ENCODE peak calls at places on chromosomes 13 and 19, in eight cellular contexts. One of them, this sample, is unnamed.

GRCh38 chr13:114004416-114005205 is 30.7 kb upstream of the C13orf46 start:
- DNase-seq in stomach: peak
- DNase-seq in transverse colon: no peak
- DNase-seq in HL-60: no peak
- DNase-seq in HepG2: peak
- DNase-seq in HCT116: no peak
- DNase-seq in breast epithelium: no peak
- DNase-seq in GM23338: no peak
- DNase-seq in this sample: no peak

GRCh38 chr13:94218537-94218936 is 260.9 kb downstream of the DCT start:
- DNase-seq in stomach: no peak
- DNase-seq in transverse colon: no peak
- DNase-seq in HL-60: no peak
- DNase-seq in HepG2: no peak
- DNase-seq in HCT116: no peak
- DNase-seq in breast epithelium: no peak
- DNase-seq in GM23338: peak
- DNase-seq in this sample: no peak

GRCh38 chr13:37648604-37649003 is 50.0 kb upstream of the POSTN start:
- DNase-seq in stomach: no peak
- DNase-seq in transverse colon: no peak
- DNase-seq in HL-60: no peak
- DNase-seq in HepG2: no peak
- DNase-seq in HCT116: no peak
- DNase-seq in breast epithelium: no peak
- DNase-seq in GM23338: no peak
- DNase-seq in this sample: no peak

GRCh38 chr13:41562083-41562482 is 104.7 kb downstream of the RGCC start:
- DNase-seq in stomach: no peak
- DNase-seq in transverse colon: peak
- DNase-seq in HL-60: no peak
- DNase-seq in HepG2: no peak
- DNase-seq in HCT116: no peak
- DNase-seq in breast epithelium: no peak
- DNase-seq in GM23338: no peak
- DNase-seq in this sample: no peak

GRCh38 chr19:42185281-42185680 is 32.2 kb downstream of the DEDD2 start:
- DNase-seq in stomach: no peak
- DNase-seq in transverse colon: no peak
- DNase-seq in HL-60: no peak
- DNase-seq in HepG2: no peak
- DNase-seq in HCT116: no peak
- DNase-seq in breast epithelium: no peak
- DNase-seq in GM23338: no peak
- DNase-seq in this sample: no peak

GRCh38 chr13:112637017-112637801 is 49.3 kb upstream of the TUBGCP3 start:
- DNase-seq in stomach: no peak
- DNase-seq in transverse colon: no peak
- DNase-seq in HL-60: no peak
- DNase-seq in HepG2: no peak
- DNase-seq in HCT116: no peak
- DNase-seq in breast epithelium: peak
- DNase-seq in GM23338: peak
- DNase-seq in this sample: no peak

GRCh38 chr13:28705734-28706133 is 13.0 kb downstream of the SLC46A3 start:
- DNase-seq in stomach: no peak
- DNase-seq in transverse colon: no peak
- DNase-seq in HL-60: peak
- DNase-seq in HepG2: no peak
- DNase-seq in HCT116: no peak
- DNase-seq in breast epithelium: no peak
- DNase-seq in GM23338: no peak
- DNase-seq in this sample: no peak

GRCh38 chr13:25249001-25249543 is 38.2 kb downstream of the MTMR6 start:
- DNase-seq in stomach: no peak
- DNase-seq in transverse colon: no peak
- DNase-seq in HL-60: peak
- DNase-seq in HepG2: peak
- DNase-seq in HCT116: no peak
- DNase-seq in breast epithelium: no peak
- DNase-seq in GM23338: peak
- DNase-seq in this sample: peak

GRCh38 chr19:2072757-2073551 is 21.9 kb upstream of the MKNK2 start:
- DNase-seq in stomach: no peak
- DNase-seq in transverse colon: no peak
- DNase-seq in HL-60: no peak
- DNase-seq in HepG2: no peak
- DNase-seq in HCT116: no peak
- DNase-seq in breast epithelium: no peak
- DNase-seq in GM23338: no peak
- DNase-seq in this sample: no peak

GRCh38 chr19:2070436-2070827 is 19.4 kb upstream of the MKNK2 start:
- DNase-seq in stomach: no peak
- DNase-seq in transverse colon: peak
- DNase-seq in HL-60: no peak
- DNase-seq in HepG2: no peak
- DNase-seq in HCT116: no peak
- DNase-seq in breast epithelium: no peak
- DNase-seq in GM23338: no peak
- DNase-seq in this sample: no peak

GRCh38 chr19:2076481-2077082 is 19.5 kb downstream of the MOB3A start:
- DNase-seq in stomach: no peak
- DNase-seq in transverse colon: no peak
- DNase-seq in HL-60: no peak
- DNase-seq in HepG2: no peak
- DNase-seq in HCT116: no peak
- DNase-seq in breast epithelium: no peak
- DNase-seq in GM23338: no peak
- DNase-seq in this sample: no peak

DNA sequence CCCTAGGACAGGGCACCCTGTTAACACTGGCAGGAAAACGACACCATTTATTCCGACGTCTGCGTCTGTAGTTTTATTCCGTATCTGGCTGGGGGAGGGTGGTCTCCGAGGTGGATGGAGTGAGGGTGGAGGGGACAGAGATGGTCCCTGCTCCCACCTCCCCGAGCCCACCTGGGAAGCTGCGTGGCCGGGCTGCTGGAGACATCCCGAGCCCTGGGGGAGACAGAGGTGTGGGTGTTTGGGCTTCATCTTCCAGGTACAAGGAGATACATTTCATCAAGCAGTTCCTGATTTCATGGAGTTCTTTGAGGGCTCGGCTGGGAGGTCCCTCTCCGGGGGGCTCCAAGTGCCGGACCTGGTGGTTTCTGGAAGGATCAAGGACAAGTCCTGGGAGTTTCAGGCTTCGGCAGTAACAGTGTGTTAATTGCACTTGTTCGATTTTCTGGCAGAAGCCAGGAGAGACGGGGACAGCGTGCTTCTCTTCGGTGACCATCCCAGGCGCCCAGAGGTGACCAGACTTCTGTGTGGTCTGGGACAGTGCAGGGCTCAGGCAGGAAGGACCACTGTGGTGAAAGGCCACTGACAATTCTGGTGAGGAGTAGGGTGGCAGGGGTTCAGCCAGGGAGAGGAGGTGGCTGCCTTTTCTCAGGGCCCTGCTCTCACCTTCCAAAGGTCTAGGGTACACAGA is 20.1 kb upstream of the MKNK2 start:
- DNase-seq in stomach: no peak
- DNase-seq in transverse colon: no peak
- DNase-seq in HL-60: no peak
- DNase-seq in HepG2: no peak
- DNase-seq in HCT116: no peak
- DNase-seq in breast epithelium: no peak
- DNase-seq in GM23338: no peak
- DNase-seq in this sample: no peak
- TF ChIP-seq POLR2AphosphoS5 in stomach: no peak
- TF ChIP-seq POLR2AphosphoS5 in transverse colon: no peak
- TF ChIP-seq POLR2AphosphoS5 in HL-60: no peak
- TF ChIP-seq POLR2AphosphoS5 in HepG2: no peak
- TF ChIP-seq POLR2AphosphoS5 in HCT116: no peak
- TF ChIP-seq POLR2AphosphoS5 in breast epithelium: no peak
- TF ChIP-seq POLR2AphosphoS5 in GM23338: no peak
- TF ChIP-seq POLR2AphosphoS5 in this sample: no peak

GRCh38 chr19:6475321-6476108 is 6.1 kb downstream of the DENND1C start:
- DNase-seq in stomach: no peak
- DNase-seq in transverse colon: no peak
- DNase-seq in HL-60: no peak
- DNase-seq in HepG2: no peak
- DNase-seq in HCT116: no peak
- DNase-seq in breast epithelium: no peak
- DNase-seq in GM23338: peak
- DNase-seq in this sample: no peak

GRCh38 chr19:6478815-6479214 is 2.8 kb downstream of the DENND1C start:
- DNase-seq in stomach: no peak
- DNase-seq in transverse colon: no peak
- DNase-seq in HL-60: no peak
- DNase-seq in HepG2: no peak
- DNase-seq in HCT116: no peak
- DNase-seq in breast epithelium: no peak
- DNase-seq in GM23338: no peak
- DNase-seq in this sample: no peak

GRCh38 chr19:6473652-6474051 is 7.9 kb downstream of the DENND1C start:
- DNase-seq in stomach: peak
- DNase-seq in transverse colon: no peak
- DNase-seq in HL-60: no peak
- DNase-seq in HepG2: no peak
- DNase-seq in HCT116: no peak
- DNase-seq in breast epithelium: no peak
- DNase-seq in GM23338: no peak
- DNase-seq in this sample: no peak

GRCh38 chr19:6476896-6477431 is 4.6 kb downstream of the DENND1C start:
- DNase-seq in stomach: no peak
- DNase-seq in transverse colon: no peak
- DNase-seq in HL-60: no peak
- DNase-seq in HepG2: no peak
- DNase-seq in HCT116: no peak
- DNase-seq in breast epithelium: no peak
- DNase-seq in GM23338: no peak
- DNase-seq in this sample: no peak

DNA sequence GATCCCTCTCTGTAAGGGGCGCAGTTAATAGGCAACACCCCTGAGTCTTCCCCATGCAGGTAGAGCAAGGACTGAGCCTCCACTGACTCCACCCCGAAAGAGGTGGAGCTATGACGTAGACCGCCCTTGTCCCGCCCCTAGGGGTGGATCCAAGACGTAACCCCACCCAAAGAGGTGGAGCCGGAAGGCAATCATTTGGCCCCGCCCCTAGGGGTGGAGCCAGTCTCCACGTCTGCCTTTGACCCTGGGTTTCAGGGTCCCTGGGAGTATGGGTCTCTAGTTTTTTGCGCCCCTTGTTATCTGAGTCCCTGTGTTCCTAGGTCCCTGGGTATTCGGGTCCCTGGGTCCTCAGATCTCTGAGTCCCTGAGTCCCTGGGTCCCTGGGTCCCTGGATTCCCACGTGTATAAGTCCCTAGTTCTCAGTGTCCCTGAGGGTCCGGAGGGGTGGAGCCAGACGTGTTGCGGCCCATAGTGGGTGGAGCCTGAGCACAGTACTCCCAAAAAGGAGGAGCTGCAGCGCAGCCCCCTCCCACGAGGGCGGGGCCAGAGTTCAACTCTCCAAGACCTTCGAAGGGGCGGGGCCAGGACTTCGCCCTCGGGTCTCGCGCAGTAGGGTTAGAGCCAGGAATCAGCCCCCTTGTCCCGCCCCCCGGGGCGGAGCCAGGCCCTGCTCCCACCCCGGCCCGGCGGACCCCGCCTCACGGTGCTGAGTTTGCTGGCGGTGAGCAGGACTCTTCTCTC is 5.3 kb downstream of the DENND1C start:
- DNase-seq in stomach: peak
- DNase-seq in transverse colon: peak
- DNase-seq in HL-60: no peak
- DNase-seq in HepG2: peak
- DNase-seq in HCT116: peak
- DNase-seq in breast epithelium: no peak
- DNase-seq in GM23338: peak
- DNase-seq in this sample: peak
- TF ChIP-seq POLR2AphosphoS5 in stomach: no peak
- TF ChIP-seq POLR2AphosphoS5 in transverse colon: no peak
- TF ChIP-seq POLR2AphosphoS5 in HL-60: no peak
- TF ChIP-seq POLR2AphosphoS5 in HepG2: peak
- TF ChIP-seq POLR2AphosphoS5 in HCT116: no peak
- TF ChIP-seq POLR2AphosphoS5 in breast epithelium: no peak
- TF ChIP-seq POLR2AphosphoS5 in GM23338: no peak
- TF ChIP-seq POLR2AphosphoS5 in this sample: peak

DNA sequence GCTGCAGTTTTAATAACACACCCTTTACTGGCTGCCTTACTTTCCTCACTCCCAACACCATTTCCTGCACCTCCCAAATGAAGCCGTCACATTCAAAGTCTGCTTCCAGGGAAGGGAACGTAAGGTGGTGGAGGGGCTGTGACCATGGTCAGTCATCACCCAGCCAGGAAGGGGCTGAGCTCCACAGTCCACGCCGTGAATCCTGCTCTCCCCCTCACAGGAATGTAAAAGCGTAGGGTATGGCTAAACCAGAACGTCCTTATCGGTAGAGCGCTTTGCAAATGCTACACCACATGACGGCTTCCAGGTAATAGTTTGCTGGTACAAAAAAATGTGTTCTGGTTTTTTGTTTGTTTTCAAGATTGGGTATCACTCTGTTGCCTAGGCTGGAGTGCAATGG is 7.0 kb downstream of the NUMBL start:
- DNase-seq in stomach: no peak
- DNase-seq in transverse colon: no peak
- DNase-seq in HL-60: no peak
- DNase-seq in HepG2: no peak
- DNase-seq in HCT116: no peak
- DNase-seq in breast epithelium: no peak
- DNase-seq in GM23338: no peak
- DNase-seq in this sample: no peak
- TF ChIP-seq POLR2AphosphoS5 in stomach: no peak
- TF ChIP-seq POLR2AphosphoS5 in transverse colon: no peak
- TF ChIP-seq POLR2AphosphoS5 in HL-60: no peak
- TF ChIP-seq POLR2AphosphoS5 in HepG2: no peak
- TF ChIP-seq POLR2AphosphoS5 in HCT116: no peak
- TF ChIP-seq POLR2AphosphoS5 in breast epithelium: no peak
- TF ChIP-seq POLR2AphosphoS5 in GM23338: no peak
- TF ChIP-seq POLR2AphosphoS5 in this sample: no peak

GRCh38 chr13:20775961-20776360 is 2.2 kb upstream of the EEF1AKMT1 start:
- DNase-seq in stomach: no peak
- DNase-seq in transverse colon: no peak
- DNase-seq in HL-60: no peak
- DNase-seq in HepG2: no peak
- DNase-seq in HCT116: no peak
- DNase-seq in breast epithelium: no peak
- DNase-seq in GM23338: peak
- DNase-seq in this sample: no peak

GRCh38 chr13:20776751-20777150 is 3.0 kb upstream of the EEF1AKMT1 start:
- DNase-seq in stomach: no peak
- DNase-seq in transverse colon: no peak
- DNase-seq in HL-60: no peak
- DNase-seq in HepG2: no peak
- DNase-seq in HCT116: no peak
- DNase-seq in breast epithelium: no peak
- DNase-seq in GM23338: peak
- DNase-seq in this sample: no peak

GRCh38 chr13:20772401-20773131 is 1.2 kb downstream of the EEF1AKMT1 start:
- DNase-seq in stomach: no peak
- DNase-seq in transverse colon: no peak
- DNase-seq in HL-60: peak
- DNase-seq in HepG2: no peak
- DNase-seq in HCT116: no peak
- DNase-seq in breast epithelium: no peak
- DNase-seq in GM23338: no peak
- DNase-seq in this sample: no peak

GRCh38 chr13:20774746-20775145 is 985 bp upstream of the EEF1AKMT1 start:
- DNase-seq in stomach: no peak
- DNase-seq in transverse colon: no peak
- DNase-seq in HL-60: no peak
- DNase-seq in HepG2: no peak
- DNase-seq in HCT116: no peak
- DNase-seq in breast epithelium: no peak
- DNase-seq in GM23338: no peak
- DNase-seq in this sample: no peak

DNA sequence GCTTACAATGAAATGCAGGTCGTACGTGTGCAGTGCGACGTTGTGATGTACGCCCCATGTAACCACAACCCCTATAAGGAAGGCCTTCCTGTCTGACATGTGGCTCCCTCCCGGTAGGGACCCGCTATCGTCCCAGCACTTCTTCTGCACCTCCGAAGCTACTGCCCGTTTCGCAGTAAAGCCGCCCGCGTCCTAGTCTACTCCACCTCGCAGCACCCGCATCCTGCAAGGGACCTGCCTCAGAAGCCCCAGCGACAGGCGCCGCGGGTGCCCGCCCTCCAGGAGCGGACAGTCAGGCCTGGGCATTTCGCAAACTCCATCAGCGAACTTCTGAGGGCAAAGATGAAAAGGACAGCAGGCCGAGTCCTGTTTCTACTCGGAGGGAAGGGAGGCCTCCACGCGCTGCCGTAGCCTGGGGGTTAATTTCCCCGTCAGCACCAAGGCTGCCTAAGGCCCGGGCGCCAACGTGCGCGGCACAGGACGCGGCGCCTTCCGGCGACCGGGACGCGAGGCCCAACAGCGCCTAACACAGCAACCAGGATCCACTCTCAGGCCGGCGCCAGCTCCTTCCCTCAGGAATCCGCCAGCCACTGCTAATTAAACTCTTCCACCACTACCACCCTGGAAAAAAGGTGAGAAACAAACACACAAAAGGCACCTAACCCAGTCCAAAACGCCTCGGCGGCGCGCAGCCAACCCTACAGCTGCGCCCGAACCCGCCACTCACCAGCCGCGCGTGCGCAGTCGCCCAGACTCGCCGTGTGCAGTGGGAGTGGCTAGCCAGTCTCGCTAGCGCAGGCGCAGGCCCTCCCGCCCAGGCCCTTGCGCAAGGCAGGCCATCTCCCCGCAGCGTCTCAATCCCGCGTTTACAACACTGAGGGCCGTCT is at the start of gene EEF1AKMT1:
- DNase-seq in stomach: peak
- DNase-seq in transverse colon: peak
- DNase-seq in HL-60: peak
- DNase-seq in HepG2: peak
- DNase-seq in HCT116: peak
- DNase-seq in breast epithelium: peak
- DNase-seq in GM23338: peak
- DNase-seq in this sample: no peak
- TF ChIP-seq POLR2AphosphoS5 in stomach: peak
- TF ChIP-seq POLR2AphosphoS5 in transverse colon: peak
- TF ChIP-seq POLR2AphosphoS5 in HL-60: peak
- TF ChIP-seq POLR2AphosphoS5 in HepG2: peak
- TF ChIP-seq POLR2AphosphoS5 in HCT116: peak
- TF ChIP-seq POLR2AphosphoS5 in breast epithelium: peak
- TF ChIP-seq POLR2AphosphoS5 in GM23338: peak
- TF ChIP-seq POLR2AphosphoS5 in this sample: peak

This sample was measured in SK-N-MC.